ENCODE peak calls at places on chromosomes 7 and 10, in six cellular contexts. K is IMR-90, P is mesenchymal stem cell, X is H9, E is trophoblast cell, Q is H1. H is an unnamed sample.

GRCh38 chr10:60964257-60965235 is 20.6 kb upstream of the RHOBTB1 start:
- DNase-seq in K (peak), P (peak), X (peak), E (peak), Q (no peak), H (peak)

GRCh38 chr7:116522247-116522646 is 2.6 kb upstream of the CAV1 start:
- DNase-seq in K (peak), P (peak), X (no peak), E (no peak), Q (no peak), H (no peak)

GRCh38 chr10:14781763-14782162 is 7.1 kb upstream of the FAM107B start:
- DNase-seq in K (no peak), P (no peak), X (no peak), E (no peak), Q (no peak), H (no peak)

GRCh38 chr10:47364911-47365310 is 16.7 kb downstream of the RBP3 start:
- DNase-seq in K (no peak), P (no peak), X (no peak), E (no peak), Q (no peak), H (no peak)

GRCh38 chr7:148754912-148755311 is 56.2 kb downstream of the CUL1 start:
- DNase-seq in K (no peak), P (no peak), X (no peak), E (no peak), Q (no peak), H (no peak)

GRCh38 chr7:155358948-155359712 is 61.5 kb downstream of the INSIG1 start:
- DNase-seq in K (no peak), P (no peak), X (no peak), E (no peak), Q (no peak), H (no peak)

GRCh38 chr7:95311389-95311788 is 12.9 kb downstream of the PON1 start:
- DNase-seq in K (no peak), P (no peak), X (no peak), E (no peak), Q (no peak), H (no peak)

GRCh38 chr7:13880789-13881188 is 108.7 kb downstream of the ETV1 start:
- DNase-seq in K (peak), P (no peak), X (no peak), E (no peak), Q (no peak), H (no peak)

GRCh38 chr7:84412161-84412969 is 217.8 kb upstream of the SEMA3A start:
- DNase-seq in K (peak), P (peak), X (no peak), E (peak), Q (no peak), H (peak)

GRCh38 chr7:6590645-6591110 is 857 bp downstream of the INTS15 start:
- DNase-seq in K (no peak), P (no peak), X (no peak), E (no peak), Q (no peak), H (no peak)

GRCh38 chr10:111113961-111114830 is 37.4 kb downstream of the ADRA2A start:
- DNase-seq in K (no peak), P (no peak), X (peak), E (no peak), Q (no peak), H (no peak)

GRCh38 chr10:21969326-21970287 is 33.9 kb downstream of the DNAJC1 start:
- DNase-seq in K (peak), P (no peak), X (no peak), E (no peak), Q (no peak), H (no peak)

GRCh38 chr10:33974976-33975478 is 640.6 kb upstream of the NRP1 start:
- DNase-seq in K (no peak), P (no peak), X (no peak), E (no peak), Q (no peak), H (no peak)

GRCh38 chr7:12731214-12731656 is 43.8 kb downstream of the ARL4A start:
- DNase-seq in K (peak), P (no peak), X (peak), E (no peak), Q (peak), H (no peak)

GRCh38 chr7:80499350-80499955 is 12.4 kb downstream of the GNAT3 start:
- DNase-seq in K (peak), P (peak), X (peak), E (peak), Q (peak), H (no peak)

GRCh38 chr7:51019231-51019844 is 236.6 kb upstream of the GRB10 start:
- DNase-seq in K (peak), P (peak), X (no peak), E (no peak), Q (no peak), H (no peak)

GRCh38 chr7:80213814-80214213 is 79.2 kb downstream of the GNAI1 start:
- DNase-seq in K (no peak), P (peak), X (no peak), E (peak), Q (no peak), H (no peak)

GRCh38 chr10:3080608-3081007 is 13.3 kb downstream of the PFKP start:
- DNase-seq in K (no peak), P (no peak), X (no peak), E (no peak), Q (no peak), H (no peak)

GRCh38 chr7:132072873-132073272 is 503.4 kb downstream of the PLXNA4 start:
- DNase-seq in K (no peak), P (no peak), X (no peak), E (no peak), Q (no peak), H (no peak)

GRCh38 chr10:122112625-122113160 is 123.7 kb downstream of the TACC2 start:
- DNase-seq in K (peak), P (peak), X (peak), E (peak), Q (peak), H (peak)

GRCh38 chr10:127715782-127716378 is 21.1 kb upstream of the FOXI2 start:
- DNase-seq in K (no peak), P (peak), X (no peak), E (no peak), Q (no peak), H (no peak)

GRCh38 chr7:150361807-150362621 is 6.6 kb upstream of the REPIN1 start:
- DNase-seq in K (no peak), P (no peak), X (no peak), E (no peak), Q (no peak), H (no peak)

GRCh38 chr10:50221470-50221869 is 29.8 kb downstream of the ASAH2 start:
- DNase-seq in K (no peak), P (no peak), X (no peak), E (no peak), Q (no peak), H (no peak)

GRCh38 chr10:13349776-13350274 is 1.7 kb upstream of the SEPHS1 start:
- DNase-seq in K (peak), P (peak), X (peak), E (no peak), Q (peak), H (no peak)

GRCh38 chr10:72665925-72666324 is 26.0 kb upstream of the MCU start:
- DNase-seq in K (peak), P (peak), X (no peak), E (no peak), Q (no peak), H (no peak)

GRCh38 chr7:7921830-7922229 is 46.8 kb upstream of the GLCCI1 start:
- DNase-seq in K (no peak), P (no peak), X (no peak), E (no peak), Q (no peak), H (no peak)

GRCh38 chr10:46028584-46029570 is 1.5 kb downstream of the NCOA4 start:
- DNase-seq in K (peak), P (peak), X (no peak), E (peak), Q (no peak), H (peak)

GRCh38 chr10:79245539-79246208 is 101.6 kb upstream of the PPIF start:
- DNase-seq in K (no peak), P (no peak), X (no peak), E (peak), Q (no peak), H (no peak)

GRCh38 chr7:155800741-155801267 is 11.5 kb downstream of the SHH start:
- DNase-seq in K (no peak), P (no peak), X (no peak), E (no peak), Q (no peak), H (no peak)

GRCh38 chr10:11113156-11113555 is 95.5 kb downstream of the CELF2 start:
- DNase-seq in K (no peak), P (no peak), X (no peak), E (no peak), Q (no peak), H (no peak)

DNA sequence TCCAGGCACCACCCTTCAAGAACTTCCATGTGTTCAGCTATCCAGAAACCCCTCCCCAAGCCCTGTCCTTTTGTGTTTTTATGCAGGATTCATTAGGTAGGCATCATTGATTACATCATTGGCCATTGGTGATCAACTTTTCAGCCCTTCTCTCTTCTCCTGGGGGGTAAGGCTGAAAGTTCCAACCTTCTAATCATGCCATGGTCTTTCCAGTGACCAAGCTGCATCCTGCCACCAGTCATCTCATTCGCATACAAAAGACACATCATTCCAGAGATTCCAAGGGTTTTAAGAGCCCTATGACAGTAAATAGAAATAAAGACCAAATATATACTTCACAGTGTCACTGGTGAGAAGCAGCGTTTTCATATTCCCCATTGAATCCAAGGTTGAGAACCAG is 48.2 kb downstream of the DNAJC12 start:
- DNase-seq in K (no peak), P (no peak), X (no peak), E (no peak), Q (no peak), H (no peak)
- H2BK120ac ChIP-seq in K (no peak), P (no peak), X (no peak), E (no peak), Q (no peak), H (no peak)

GRCh38 chr10:131769691-131770090 is 131.1 kb upstream of the PPP2R2D start:
- DNase-seq in K (no peak), P (no peak), X (no peak), E (no peak), Q (no peak), H (no peak)

GRCh38 chr10:131773989-131774343 is 126.8 kb upstream of the PPP2R2D start:
- DNase-seq in K (no peak), P (no peak), X (no peak), E (no peak), Q (no peak), H (no peak)

GRCh38 chr10:131771634-131772358 is 129.0 kb upstream of the PPP2R2D start:
- DNase-seq in K (no peak), P (no peak), X (no peak), E (no peak), Q (no peak), H (no peak)

GRCh38 chr10:131773321-131773988 is 127.4 kb upstream of the PPP2R2D start:
- DNase-seq in K (no peak), P (no peak), X (peak), E (no peak), Q (no peak), H (no peak)

GRCh38 chr10:131770946-131771633 is 129.7 kb upstream of the PPP2R2D start:
- DNase-seq in K (no peak), P (no peak), X (no peak), E (no peak), Q (no peak), H (no peak)
- H3K14ac ChIP-seq in K (no peak), P (no peak), X (peak), E (no peak), Q (no peak), H (no peak)

DNA sequence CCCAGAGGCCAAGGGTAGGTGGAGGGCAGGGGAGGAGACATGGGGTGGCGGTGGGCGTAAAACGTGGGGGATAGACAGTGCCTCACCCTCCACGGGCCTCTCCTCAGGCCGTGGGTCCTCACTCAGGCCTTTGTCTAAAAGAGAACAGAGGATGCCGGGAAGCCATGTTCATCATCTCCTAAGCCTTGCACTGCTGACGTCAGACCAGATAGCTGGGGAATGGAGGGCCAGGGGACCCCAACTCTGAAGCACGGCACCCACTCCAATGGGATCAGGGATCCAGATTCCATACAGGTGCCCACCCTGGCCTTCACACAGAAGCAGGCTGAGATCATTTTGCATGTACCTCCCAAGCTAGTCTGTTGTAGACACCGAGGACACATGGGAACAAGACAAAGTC is 83.4 kb upstream of the TMEM248 start:
- DNase-seq in K (no peak), P (no peak), X (no peak), E (no peak), Q (no peak), H (no peak)
- H2BK120ac ChIP-seq in K (no peak), P (no peak), X (no peak), E (no peak), Q (no peak), H (no peak)

GRCh38 chr7:129363-130221 is 62.8 kb upstream of the FAM20C start:
- DNase-seq in K (no peak), P (no peak), X (no peak), E (no peak), Q (no peak), H (no peak)
- H3K14ac ChIP-seq in K (no peak), P (no peak), X (no peak), E (no peak), Q (no peak), H (no peak)

GRCh38 chr10:17716161-17716560 is 35.8 kb upstream of the TMEM236 start:
- DNase-seq in K (no peak), P (no peak), X (no peak), E (no peak), Q (no peak), H (no peak)

GRCh38 chr10:17713133-17713532 is 38.9 kb upstream of the TMEM236 start:
- DNase-seq in K (no peak), P (no peak), X (no peak), E (no peak), Q (no peak), H (peak)

GRCh38 chr10:17712053-17712452 is 39.9 kb upstream of the TMEM236 start:
- DNase-seq in K (no peak), P (no peak), X (no peak), E (no peak), Q (no peak), H (no peak)

GRCh38 chr10:17710181-17710580 is 41.8 kb upstream of the TMEM236 start:
- DNase-seq in K (no peak), P (no peak), X (no peak), E (no peak), Q (no peak), H (no peak)

GRCh38 chr10:17713758-17714157 is 38.2 kb upstream of the TMEM236 start:
- DNase-seq in K (no peak), P (no peak), X (no peak), E (no peak), Q (no peak), H (no peak)
- H2BK120ac ChIP-seq in K (no peak), P (no peak), X (no peak), E (no peak), Q (no peak), H (no peak)

GRCh38 chr7:104272767-104273384 is 55.5 kb upstream of the LHFPL3 start:
- DNase-seq in K (peak), P (peak), X (no peak), E (no peak), Q (no peak), H (no peak)
- H3K14ac ChIP-seq in K (no peak), P (no peak), X (no peak), E (no peak), Q (no peak), H (no peak)

GRCh38 chr10:37801557-37801956 is 55.9 kb downstream of the ZNF248 start:
- DNase-seq in K (no peak), P (no peak), X (no peak), E (no peak), Q (no peak), H (no peak)
- H2BK120ac ChIP-seq in K (no peak), P (no peak), X (no peak), E (no peak), Q (no peak), H (no peak)

DNA sequence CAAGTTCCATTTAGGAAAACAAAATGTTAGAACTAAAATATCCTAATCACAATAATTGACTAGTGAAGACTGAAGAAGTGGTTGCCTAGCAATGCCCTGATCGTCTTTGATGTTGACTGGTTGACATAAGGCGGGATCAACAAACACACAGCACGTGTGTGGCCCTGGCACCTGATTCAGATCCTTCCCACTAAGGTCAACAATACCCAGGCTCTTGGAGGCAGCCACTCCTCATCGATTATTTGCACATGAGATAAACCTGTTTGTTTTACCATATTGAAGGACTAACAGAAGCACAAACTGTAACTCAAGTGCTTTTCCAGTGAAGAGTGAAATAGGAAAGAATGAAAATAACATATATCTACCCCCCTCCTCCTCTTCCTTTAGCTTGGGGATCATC is 15.6 kb downstream of the FANK1 start:
- DNase-seq in K (no peak), P (no peak), X (no peak), E (no peak), Q (no peak), H (no peak)
- H3K14ac ChIP-seq in K (no peak), P (no peak), X (no peak), E (no peak), Q (no peak), H (no peak)

DNA sequence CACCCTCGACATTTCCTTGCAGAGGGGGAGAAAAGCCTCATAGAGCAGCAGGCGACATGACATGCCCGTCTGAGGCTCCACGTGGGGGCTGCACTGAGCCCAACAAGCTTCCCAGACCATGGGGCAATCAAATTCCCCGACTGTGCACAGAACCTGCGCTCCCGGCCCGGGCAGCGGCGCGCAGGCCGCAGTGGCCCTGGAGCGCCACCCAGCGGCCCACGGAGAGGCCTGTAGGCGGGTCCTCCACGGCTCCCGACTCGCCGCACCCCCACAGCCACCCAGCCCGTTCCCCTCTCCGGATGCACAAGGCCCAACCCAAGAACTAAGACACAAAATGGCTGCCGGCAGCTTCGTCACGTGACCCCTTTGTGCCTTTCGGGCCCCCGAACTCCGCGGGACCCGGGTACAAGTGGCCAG is 816 bp downstream of the EPC1 start:
- DNase-seq in K (peak), P (peak), X (peak), E (peak), Q (peak), H (peak)
- H2BK120ac ChIP-seq in K (peak), P (peak), X (no peak), E (peak), Q (no peak), H (no peak)

GRCh38 chr7:2838451-2838850 is 5.7 kb downstream of the GNA12 start:
- DNase-seq in K (no peak), P (no peak), X (no peak), E (no peak), Q (no peak), H (no peak)
- H3K14ac ChIP-seq in K (no peak), P (no peak), X (no peak), E (no peak), Q (no peak), H (no peak)